ENCODE peak calls at places on chromosomes 6 and 20, in eight cellular contexts. P is RWPE2; L is AG04450; B is progenitor cell of endocrine pancreas; C is CD8-positive, alpha-beta T cell; G is choroid plexus epithelial cell; U is epithelial cell of esophagus; M is HFFc6. I is an unnamed sample.

GRCh38 chr6:4607026-4607704 is 169.0 kb upstream of the CDYL start:
- DNase-seq in U (peak; percentile 75), B (no peak), C (no peak), M (peak; percentile 73), G (peak; percentile 78), L (peak; percentile 29), P (no peak), I (no peak)

GRCh38 chr6:111872521-111873177 is 603 bp downstream of the FYN start:
- DNase-seq in M (peak; percentile 9), U (no peak), G (peak; percentile 45), P (no peak), B (peak; percentile 18), L (no peak), C (peak; percentile 73), I (no peak)

GRCh38 chr20:10864076-10864672 is 190.4 kb upstream of the JAG1 start:
- DNase-seq in M (no peak), U (peak; percentile 83), P (peak; percentile 83), G (peak; percentile 23), B (no peak), L (no peak), C (no peak), I (no peak)

GRCh38 chr6:79307321-79308036 is 73.0 kb upstream of the HMGN3 start:
- DNase-seq in G (peak; percentile 63), B (no peak), L (no peak), U (peak; percentile 98), P (peak; percentile 71), M (no peak), C (no peak), I (no peak)

GRCh38 chr20:33609504-33609903 is 52.6 kb upstream of the C20orf144 start:
- DNase-seq in C (no peak), G (no peak), U (no peak), B (no peak), L (no peak), P (no peak), M (no peak), I (no peak)

GRCh38 chr6:100176321-100176950 is 182.4 kb upstream of the MCHR2 start:
- DNase-seq in G (peak; percentile 84), L (peak; percentile 27), M (peak; percentile 72), B (no peak), P (no peak), U (peak; percentile 58), C (no peak), I (no peak)

GRCh38 chr6:129792049-129792448 is 69.1 kb downstream of the TMEM244 start:
- DNase-seq in C (no peak), M (no peak), P (no peak), B (no peak), L (no peak), G (no peak), U (no peak), I (no peak)

GRCh38 chr20:7449269-7449668 is 491.0 kb downstream of the HAO1 start:
- DNase-seq in L (no peak), U (peak; percentile 58), M (no peak), P (no peak), B (no peak), C (no peak), G (peak; percentile 18), I (no peak)

GRCh38 chr6:153085239-153085638 is 45.8 kb downstream of the RGS17 start:
- DNase-seq in P (no peak), G (no peak), M (no peak), U (no peak), C (no peak), L (no peak), B (no peak), I (no peak)

GRCh38 chr6:105952762-105953700 is 133.1 kb upstream of the PRDM1 start:
- DNase-seq in P (no peak), U (no peak), B (no peak), L (no peak), M (no peak), G (no peak), C (no peak), I (no peak)

GRCh38 chr6:6775074-6775473 is 186.6 kb downstream of the LY86 start:
- DNase-seq in G (no peak), M (no peak), C (no peak), B (no peak), U (no peak), P (no peak), L (no peak), I (no peak)

GRCh38 chr6:21946298-21946783 is 350.5 kb downstream of the PRL start:
- DNase-seq in C (no peak), M (peak; percentile 93), P (no peak), B (no peak), G (peak; percentile 99), L (peak; percentile 93), U (no peak), I (no peak)

GRCh38 chr6:131199568-131200272 is 64.5 kb downstream of the AKAP7 start:
- DNase-seq in M (peak; percentile 55), P (no peak), U (peak; percentile 72), C (peak; percentile 70), G (peak; percentile 92), B (peak; percentile 20), L (no peak), I (no peak)

GRCh38 chr20:41161886-41162285 is 24.5 kb downstream of the PLCG1 start:
- DNase-seq in U (no peak), G (no peak), M (no peak), P (no peak), C (peak; percentile 25), L (no peak), B (no peak), I (no peak)
- TF ChIP-seq CTCF in U (no peak), G (no peak), M (no peak), P (peak; percentile 26), C (no peak), L (no peak), B (no peak), I (no peak)

GRCh38 chr6:165987483-165988305 is 180.0 kb downstream of the TBXT start:
- DNase-seq in M (no peak), G (peak; percentile 91), U (peak; percentile 7), C (no peak), B (peak; percentile 23), P (no peak), L (peak; percentile 85), I (no peak)
- TF ChIP-seq CTCF in M (no peak), G (no peak), U (no peak), C (no peak), B (no peak), P (no peak), L (no peak), I (no peak)

DNA sequence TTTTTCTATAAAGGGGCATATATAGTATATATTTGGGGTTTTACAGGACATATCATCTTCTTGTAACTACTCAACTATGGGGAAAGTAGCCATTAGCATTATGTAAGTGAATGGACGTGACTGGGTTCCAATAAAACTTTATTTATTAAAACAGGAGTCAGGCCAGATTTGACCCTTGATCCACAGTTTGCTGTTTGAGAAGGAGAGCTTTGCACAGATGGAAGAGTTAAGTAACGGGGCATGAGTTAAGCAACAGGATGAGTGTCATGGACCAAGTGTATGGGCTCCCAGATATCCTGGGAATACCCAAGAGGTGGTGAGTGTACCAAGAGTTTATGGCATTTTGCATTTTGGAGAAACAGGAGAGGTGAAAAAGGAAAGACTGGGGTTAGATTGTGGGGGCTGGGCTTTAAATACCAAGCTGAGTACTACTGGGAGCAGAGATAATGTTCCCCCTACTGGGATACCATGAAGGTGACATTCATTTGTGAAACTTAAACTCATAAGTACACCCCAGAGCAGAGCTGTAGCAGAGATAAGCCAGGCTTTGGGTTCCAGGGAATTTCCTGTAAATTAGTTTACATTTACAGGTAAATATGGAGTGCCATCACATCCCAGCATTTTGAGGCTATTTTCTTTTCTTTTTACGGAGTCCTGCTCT is 18.5 kb upstream of the SCUBE3 start:
- DNase-seq in G (no peak), P (no peak), M (no peak), U (peak; percentile 37), L (no peak), C (no peak), B (no peak), I (no peak)
- TF ChIP-seq CTCF in G (no peak), P (no peak), M (no peak), U (no peak), L (no peak), C (no peak), B (no peak), I (no peak)

GRCh38 chr20:58621906-58622548 is 29.1 kb upstream of the STX16 start:
- DNase-seq in L (no peak), M (no peak), G (no peak), P (no peak), B (no peak), U (no peak), C (no peak), I (no peak)
- TF ChIP-seq CTCF in L (peak; percentile 21), M (peak; percentile 59), G (peak; percentile 42), P (no peak), B (peak; percentile 27), U (no peak), C (no peak), I (no peak)

GRCh38 chr6:14313220-14313619 is 195.6 kb downstream of the CD83 start:
- DNase-seq in L (no peak), G (no peak), B (no peak), M (no peak), P (no peak), C (no peak), U (peak; percentile 12), I (no peak)

GRCh38 chr6:14315353-14315752 is 197.8 kb downstream of the CD83 start:
- DNase-seq in L (no peak), U (no peak), G (no peak), M (no peak), C (no peak), B (no peak), P (no peak), I (no peak)

GRCh38 chr6:14320342-14320741 is 202.8 kb downstream of the CD83 start:
- DNase-seq in G (no peak), B (no peak), L (no peak), C (no peak), P (no peak), U (no peak), M (no peak), I (no peak)

GRCh38 chr6:14317616-14318015 is 200.0 kb downstream of the CD83 start:
- DNase-seq in M (no peak), U (no peak), G (no peak), P (no peak), L (no peak), B (no peak), C (no peak), I (no peak)

DNA sequence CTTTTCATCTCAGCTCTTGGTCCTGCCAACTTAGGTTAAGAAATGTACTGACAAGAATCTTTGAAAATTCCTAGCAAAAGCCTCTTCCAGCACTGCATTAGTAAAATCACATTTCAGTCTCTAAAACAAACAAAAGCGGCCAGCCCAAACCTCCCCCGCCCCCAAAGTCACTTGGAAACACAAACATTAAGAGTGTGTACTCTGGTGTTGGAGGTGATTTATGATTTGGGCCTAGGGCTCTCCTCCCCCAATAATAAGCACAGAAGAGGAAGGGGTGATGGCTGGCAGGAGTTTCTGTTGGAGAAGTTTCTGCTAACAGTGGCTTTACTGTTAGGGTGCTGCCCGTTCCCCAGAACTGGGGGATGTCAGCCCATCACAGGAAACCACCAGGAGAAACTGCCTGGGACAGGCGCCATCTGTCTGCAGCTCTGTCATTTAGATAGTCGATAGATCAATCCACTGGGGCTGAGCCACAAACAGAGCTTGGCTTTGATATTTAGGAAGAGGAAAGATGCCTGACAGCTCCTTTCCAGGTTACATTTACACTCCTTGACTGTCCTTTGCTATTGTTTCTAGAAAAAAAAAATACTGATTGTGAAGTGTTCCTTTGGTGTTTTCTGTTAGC is 199.5 kb downstream of the CD83 start:
- DNase-seq in C (peak; percentile 7), M (no peak), U (no peak), B (no peak), G (no peak), P (no peak), L (no peak), I (no peak)
- TF ChIP-seq CTCF in C (no peak), M (no peak), U (no peak), B (peak; percentile 7), G (peak; percentile 24), P (peak; percentile 28), L (peak; percentile 12), I (peak; percentile 29)